ENCODE peak calls at places on chromosomes 6 and 20, in ten cellular contexts. C is Daoy; L is IMR-90; D is caudate nucleus; M is cardiac fibroblast; N is H4; U is pancreas; B is ACHN; W is stimulated activated CD4-positive, alpha-beta T cell treated with anti-CD3 and anti-CD28 coated beads, Interleukin-15, amount 100 ng/mL, for 1 hour; T is T1000. A is an unnamed sample.

GRCh38 chr6:6834356-6835342 is 246.1 kb downstream of the LY86 start:
- DNase-seq in D (no peak), N (peak), B (no peak), L (no peak), C (peak), W (no peak), U (no peak), M (no peak), T (no peak), A (no peak)

GRCh38 chr6:165952514-165952913 is 215.1 kb downstream of the TBXT start:
- DNase-seq in N (no peak), T (no peak), C (no peak), B (no peak), U (no peak), L (no peak), M (no peak), W (no peak), D (no peak), A (no peak)

GRCh38 chr6:24987439-24987838 is 51.7 kb upstream of the RIPOR2 start:
- DNase-seq in C (no peak), N (no peak), T (no peak), M (no peak), U (no peak), L (no peak), W (no peak), D (no peak), B (no peak), A (no peak)

GRCh38 chr6:21679761-21680265 is 86.3 kb downstream of the SOX4 start:
- DNase-seq in W (no peak), L (peak), C (peak), N (peak), D (no peak), T (no peak), B (peak), M (peak), U (no peak), A (peak)

GRCh38 chr20:1633535-1633934 is 13.7 kb upstream of the SIRPB1 start:
- DNase-seq in N (no peak), M (peak), B (no peak), U (no peak), T (no peak), W (no peak), L (no peak), C (no peak), D (no peak), A (no peak)

GRCh38 chr6:78831492-78831891 is 35.9 kb upstream of the IRAK1BP1 start:
- DNase-seq in L (peak), B (no peak), C (no peak), U (no peak), D (no peak), M (peak), T (no peak), N (no peak), W (no peak), A (no peak)

GRCh38 chr6:106315765-106316375 is 9.7 kb downstream of the ATG5 start:
- DNase-seq in W (no peak), T (no peak), B (peak), D (no peak), C (peak), N (no peak), L (no peak), M (no peak), U (no peak), A (no peak)

GRCh38 chr6:30818426-30818841 is 65.9 kb upstream of the DDR1 start:
- DNase-seq in L (peak), C (no peak), N (peak), M (peak), T (no peak), D (no peak), B (no peak), W (no peak), U (no peak), A (no peak)

GRCh38 chr6:119856136-119856535 is 506.6 kb upstream of the MAN1A1 start:
- DNase-seq in D (no peak), L (no peak), C (peak), B (peak), T (no peak), N (peak), M (no peak), W (no peak), U (no peak), A (no peak)

GRCh38 chr6:34238507-34239239 is 2.0 kb downstream of the HMGA1 start:
- DNase-seq in U (no peak), W (no peak), N (no peak), T (no peak), D (no peak), M (peak), L (no peak), C (no peak), B (no peak), A (no peak)

GRCh38 chr6:44264154-44265002 is 973 bp downstream of the NFKBIE start:
- DNase-seq in U (peak), D (no peak), M (peak), N (no peak), L (peak), C (peak), W (no peak), T (no peak), B (no peak), A (no peak)

GRCh38 chr6:53432318-53433161 is 83.8 kb upstream of the ELOVL5 start:
- DNase-seq in M (peak), U (no peak), L (peak), W (no peak), D (no peak), B (no peak), T (peak), C (no peak), N (no peak), A (no peak)

GRCh38 chr20:1266167-1266973 is at the start of gene SNPH:
- DNase-seq in N (peak), D (no peak), W (peak), C (peak), M (peak), T (no peak), B (peak), L (peak), U (peak), A (peak)

GRCh38 chr6:1767481-1768246 is 157.9 kb downstream of the FOXC1 start:
- DNase-seq in U (no peak), C (peak), T (no peak), N (no peak), B (no peak), W (no peak), D (no peak), M (peak), L (peak), A (peak)

GRCh38 chr6:162217811-162218450 is 509.6 kb downstream of the PRKN start:
- DNase-seq in B (no peak), M (no peak), W (no peak), D (no peak), U (no peak), T (no peak), C (no peak), N (no peak), L (no peak), A (no peak)

GRCh38 chr6:164010446-164011071 is 596.0 kb downstream of the QKI start:
- DNase-seq in N (no peak), C (no peak), W (no peak), B (no peak), D (no peak), U (no peak), T (no peak), L (no peak), M (no peak), A (no peak)

GRCh38 chr6:16337280-16337975 is 99.0 kb downstream of the GMPR start:
- DNase-seq in M (peak), N (peak), L (peak), B (no peak), T (no peak), W (no peak), D (no peak), C (peak), U (peak), A (peak)

GRCh38 chr6:132598473-132598872 is 8.9 kb upstream of the TAAR5 start:
- DNase-seq in C (peak), L (no peak), U (no peak), D (no peak), B (peak), N (peak), W (no peak), T (no peak), M (peak), A (no peak)

GRCh38 chr6:42152024-42152423 is 9.6 kb upstream of the C6orf132 start:
- DNase-seq in L (no peak), B (no peak), N (no peak), T (no peak), C (no peak), W (no peak), U (no peak), D (no peak), M (no peak), A (no peak)

GRCh38 chr6:33297406-33297955 is 1.3 kb downstream of the RGL2 start:
- DNase-seq in C (no peak), T (no peak), M (no peak), B (no peak), L (no peak), W (no peak), D (no peak), N (no peak), U (peak), A (no peak)

GRCh38 chr6:127459231-127459641 is at the start of gene KIAA0408:
- DNase-seq in L (peak), M (peak), U (peak), W (no peak), N (peak), C (peak), T (no peak), B (no peak), D (no peak), A (peak)

GRCh38 chr6:105849741-105850140 is 236.4 kb upstream of the PRDM1 start:
- DNase-seq in N (no peak), C (no peak), B (no peak), M (peak), U (no peak), L (peak), D (no peak), T (no peak), W (no peak), A (no peak)

GRCh38 chr20:31879143-31879987 is 8.9 kb downstream of the TTLL9 start:
- DNase-seq in D (peak), M (peak), L (peak), C (peak), B (peak), W (peak), T (peak), N (peak), U (peak), A (peak)

A was measured in SJSA1.